ENCODE peak calls at places on chromosomes 1 and 21, in nine cellular contexts. M is ascending aorta, G is dorsolateral prefrontal cortex, B is AG04450, L is HFFc6, H is cardiac fibroblast, A is adrenal gland, K is epithelial cell of esophagus, S is foreskin fibroblast. V is an unnamed sample.

GRCh38 chr1:20174937-20175666 is 10.8 kb upstream of the UBXN10 start:
- DNase-seq in M (no peak), G (no peak), B (no peak), L (no peak), H (no peak), A (no peak), K (no peak), S (peak; percentile 21), V (no peak)

GRCh38 chr1:74053407-74053806 is 144.6 kb downstream of the LRRIQ3 start:
- DNase-seq in M (no peak), G (no peak), B (no peak), L (no peak), H (no peak), A (no peak), K (peak; percentile 50), S (no peak), V (peak; percentile 32)

GRCh38 chr1:54016343-54017282 is 1.4 kb downstream of the LDLRAD1 start:
- DNase-seq in M (no peak), G (no peak), B (no peak), L (peak; percentile 15), H (peak; percentile 56), A (peak; percentile 66), K (peak; percentile 94), S (peak; percentile 67), V (peak; percentile 89)

GRCh38 chr1:163248064-163248463 is 45.3 kb upstream of the RGS5 start:
- DNase-seq in M (no peak), G (no peak), B (no peak), L (no peak), H (no peak), A (no peak), K (no peak), S (no peak), V (no peak)

GRCh38 chr1:65691962-65692361 is 100.7 kb upstream of the PDE4B start:
- DNase-seq in M (no peak), G (no peak), B (no peak), L (no peak), H (no peak), A (no peak), K (no peak), S (peak; percentile 59), V (no peak)

GRCh38 chr1:93347319-93347899 is 1.7 kb downstream of the DR1 start:
- DNase-seq in M (no peak), G (no peak), B (no peak), L (no peak), H (no peak), A (no peak), K (no peak), S (no peak), V (no peak)

GRCh38 chr1:229699613-229700242 is 73.7 kb downstream of the URB2 start:
- DNase-seq in M (no peak), G (no peak), B (no peak), L (no peak), H (peak; percentile 27), A (no peak), K (no peak), S (no peak), V (no peak)

GRCh38 chr1:215731699-215732098 is 164.6 kb downstream of the KCTD3 start:
- DNase-seq in M (no peak), G (no peak), B (no peak), L (no peak), H (no peak), A (no peak), K (no peak), S (no peak), V (no peak)

GRCh38 chr1:158821723-158822122 is 9.4 kb upstream of the MNDA start:
- DNase-seq in M (no peak), G (no peak), B (no peak), L (no peak), H (no peak), A (no peak), K (no peak), S (no peak), V (no peak)

GRCh38 chr21:45935628-45936027 is 45.9 kb upstream of the COL6A1 start:
- DNase-seq in M (no peak), G (no peak), B (no peak), L (no peak), H (peak; percentile 51), A (no peak), K (peak; percentile 13), S (peak; percentile 57), V (no peak)

GRCh38 chr1:86151427-86151826 is 5.1 kb downstream of the COL24A1 start:
- DNase-seq in M (no peak), G (no peak), B (peak; percentile 37), L (peak; percentile 74), H (peak; percentile 75), A (no peak), K (peak; percentile 72), S (peak; percentile 74), V (peak; percentile 66)

GRCh38 chr1:11800756-11801433 is 4.9 kb downstream of the MTHFR start:
- DNase-seq in M (no peak), G (no peak), B (no peak), L (no peak), H (no peak), A (peak; percentile 77), K (no peak), S (no peak), V (no peak)

GRCh38 chr1:226181996-226182714 is 4.4 kb downstream of the ACBD3 start:
- DNase-seq in M (peak; percentile 73), G (peak; percentile 48), B (no peak), L (peak; percentile 48), H (peak; percentile 79), A (peak; percentile 52), K (peak; percentile 65), S (peak; percentile 75), V (peak; percentile 57)

GRCh38 chr1:205495237-205495823 is 9.1 kb upstream of the CDK18 start:
- DNase-seq in M (no peak), G (peak; percentile 51), B (no peak), L (no peak), H (no peak), A (no peak), K (no peak), S (no peak), V (no peak)

GRCh38 chr1:201647722-201648065 is 108.8 kb downstream of the NAV1 start:
- DNase-seq in M (no peak), G (no peak), B (no peak), L (no peak), H (no peak), A (no peak), K (no peak), S (no peak), V (no peak)

GRCh38 chr1:36187800-36188593 is 32.0 kb downstream of the MAP7D1 start:
- DNase-seq in M (peak; percentile 95), G (peak; percentile 89), B (peak; percentile 80), L (peak; percentile 92), H (peak; percentile 94), A (peak; percentile 91), K (peak; percentile 91), S (peak; percentile 95), V (peak; percentile 85)
- TF ChIP-seq CTCF in M (peak; percentile 94), G (peak; percentile 82), B (peak; percentile 91), L (peak; percentile 91), H (peak; percentile 95), A (peak; percentile 99), K (peak; percentile 95), S (peak; percentile 87), V (peak; percentile 92)

DNA sequence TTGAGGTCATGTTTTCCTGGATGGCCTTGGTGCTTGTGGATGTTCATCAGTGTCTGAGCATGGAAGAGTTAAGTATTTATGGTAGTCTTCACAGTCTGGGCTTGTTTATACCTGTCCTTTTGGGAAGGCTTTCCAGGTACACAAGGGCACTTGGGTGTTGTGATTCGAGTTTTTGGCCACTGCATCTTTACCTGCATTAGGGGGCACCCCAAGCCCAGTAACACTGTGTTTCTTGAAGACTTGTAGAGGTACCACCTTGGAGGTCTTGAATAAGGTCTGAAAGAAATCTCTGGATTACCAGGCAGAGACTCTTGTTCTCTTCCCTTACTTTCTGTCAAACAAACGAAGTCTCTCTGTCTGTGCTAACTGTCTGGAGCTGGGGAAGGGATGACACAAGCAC is 34.4 kb upstream of the ROR1 start:
- DNase-seq in M (no peak), G (no peak), B (no peak), L (no peak), H (no peak), A (no peak), K (peak; percentile 36), S (no peak), V (peak; percentile 49)
- TF ChIP-seq CTCF in M (no peak), G (no peak), B (no peak), L (no peak), H (no peak), A (no peak), K (no peak), S (no peak), V (no peak)

DNA sequence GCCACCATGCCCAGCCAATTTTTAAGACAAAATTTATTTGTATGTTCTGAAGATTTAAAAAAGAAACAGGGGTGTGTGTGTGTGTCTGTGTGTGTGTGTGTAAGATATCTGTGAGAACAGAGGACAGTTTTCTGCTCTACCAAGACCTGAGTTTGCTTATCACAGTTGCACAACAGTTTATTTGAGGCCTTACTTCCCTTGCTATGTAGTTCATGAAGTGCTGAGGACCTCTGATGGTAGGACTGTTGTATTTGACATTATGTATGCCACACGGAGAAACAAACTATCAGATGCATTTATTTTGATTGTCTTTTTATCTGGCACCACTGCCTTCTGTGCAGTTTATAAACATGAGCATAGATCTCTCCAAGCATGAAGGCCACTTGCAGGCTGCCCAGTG is 355.2 kb downstream of the PBX1 start:
- DNase-seq in M (no peak), G (no peak), B (peak; percentile 23), L (peak; percentile 47), H (peak; percentile 41), A (peak; percentile 46), K (peak; percentile 43), S (peak; percentile 50), V (peak; percentile 49)
- TF ChIP-seq CTCF in M (no peak), G (no peak), B (peak; percentile 53), L (peak; percentile 48), H (no peak), A (peak; percentile 67), K (peak; percentile 42), S (peak; percentile 22), V (peak; percentile 31)

GRCh38 chr1:91510754-91511153 is 10.1 kb downstream of the CDC7 start:
- DNase-seq in M (no peak), G (no peak), B (no peak), L (no peak), H (no peak), A (no peak), K (no peak), S (no peak), V (no peak)

GRCh38 chr1:91515994-91516393 is 15.3 kb downstream of the CDC7 start:
- DNase-seq in M (no peak), G (no peak), B (no peak), L (no peak), H (no peak), A (no peak), K (no peak), S (no peak), V (no peak)

GRCh38 chr1:91513160-91513559 is 12.5 kb downstream of the CDC7 start:
- DNase-seq in M (no peak), G (no peak), B (no peak), L (peak; percentile 18), H (peak; percentile 60), A (no peak), K (no peak), S (peak; percentile 45), V (peak; percentile 7)

GRCh38 chr1:91507330-91507729 is 6.7 kb downstream of the CDC7 start:
- DNase-seq in M (no peak), G (no peak), B (no peak), L (no peak), H (peak; percentile 24), A (no peak), K (no peak), S (no peak), V (no peak)

DNA sequence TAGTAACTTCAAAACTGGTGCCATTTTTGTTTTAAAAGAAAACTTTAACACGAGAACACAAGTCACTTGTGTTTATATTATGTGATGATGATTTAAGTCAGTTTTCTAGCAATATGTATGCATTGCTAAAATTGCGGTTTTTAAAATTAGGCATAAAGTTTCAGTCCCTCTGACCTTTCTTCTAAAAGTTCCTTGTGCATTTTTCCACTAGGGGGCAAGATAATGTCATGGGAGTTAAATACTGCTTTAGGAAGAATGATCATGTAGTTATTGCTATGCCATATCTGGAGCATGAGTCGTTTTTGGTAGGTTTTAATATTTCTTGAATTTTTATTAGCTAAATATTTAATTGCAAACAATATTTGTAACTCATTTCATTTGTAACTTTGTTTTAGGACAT is 10.7 kb downstream of the CDC7 start:
- DNase-seq in M (no peak), G (no peak), B (no peak), L (peak; percentile 52), H (peak; percentile 77), A (no peak), K (peak; percentile 49), S (peak; percentile 78), V (peak; percentile 53)
- TF ChIP-seq CTCF in M (peak; percentile 41), G (peak; percentile 51), B (peak; percentile 81), L (peak; percentile 89), H (peak; percentile 70), A (peak; percentile 74), K (peak; percentile 56), S (peak; percentile 64), V (peak; percentile 33)

V was measured in bronchial epithelial cell.